ENCODE peak calls at places on chromosome 1, in six cellular contexts. Z is H9, O is H1, J is IMR-90, M is mesenchymal stem cell, U is trophoblast cell. D is an unnamed sample.

GRCh38 chr1:23791434-23792047 is 596 bp downstream of the LYPLA2 start:
- DNase-seq in Z (peak), O (no peak), J (no peak), M (no peak), U (no peak), D (no peak)

GRCh38 chr1:36166938-36167910 is 11.3 kb downstream of the MAP7D1 start:
- DNase-seq in Z (no peak), O (no peak), J (peak), M (peak), U (no peak), D (no peak)

GRCh38 chr1:195472298-195472697 is 1135.9 kb downstream of the KCNT2 start:
- DNase-seq in Z (no peak), O (no peak), J (no peak), M (no peak), U (no peak), D (peak)

GRCh38 chr1:35573198-35573775 is at the start of gene TFAP2E:
- DNase-seq in Z (peak), O (no peak), J (no peak), M (peak), U (peak), D (no peak)

GRCh38 chr1:56411484-56412180 is 167.7 kb downstream of the PLPP3 start:
- DNase-seq in Z (no peak), O (no peak), J (no peak), M (no peak), U (no peak), D (no peak)

GRCh38 chr1:230701895-230702768 is 11.8 kb downstream of the AGT start:
- DNase-seq in Z (no peak), O (no peak), J (no peak), M (no peak), U (no peak), D (no peak)

GRCh38 chr1:83692524-83693336 is 306.2 kb downstream of the TTLL7 start:
- DNase-seq in Z (peak), O (peak), J (peak), M (peak), U (peak), D (peak)

GRCh38 chr1:6235302-6235680 is 473 bp downstream of the ICMT start:
- DNase-seq in Z (no peak), O (no peak), J (no peak), M (no peak), U (peak), D (no peak)

GRCh38 chr1:77271851-77272250 is 10.0 kb upstream of the AK5 start:
- DNase-seq in Z (no peak), O (no peak), J (peak), M (peak), U (no peak), D (no peak)

GRCh38 chr1:60461889-60462595 is 388.5 kb upstream of the C1orf87 start:
- DNase-seq in Z (no peak), O (no peak), J (no peak), M (no peak), U (no peak), D (no peak)

GRCh38 chr1:80531182-80531581 is 1269.6 kb upstream of the ADGRL2 start:
- DNase-seq in Z (no peak), O (no peak), J (no peak), M (no peak), U (no peak), D (no peak)

GRCh38 chr1:57124170-57124569 is 158.4 kb upstream of the C8B start:
- DNase-seq in Z (no peak), O (no peak), J (no peak), M (no peak), U (no peak), D (no peak)

GRCh38 chr1:200317236-200317635 is 92.6 kb downstream of the ZNF281 start:
- DNase-seq in Z (no peak), O (no peak), J (peak), M (peak), U (peak), D (no peak)

GRCh38 chr1:208211901-208212843 is 32.0 kb downstream of the PLXNA2 start:
- DNase-seq in Z (no peak), O (no peak), J (no peak), M (no peak), U (peak), D (no peak)

GRCh38 chr1:205950280-205950679 is 7.0 kb upstream of the SLC26A9 start:
- DNase-seq in Z (no peak), O (no peak), J (peak), M (no peak), U (no peak), D (no peak)

DNA sequence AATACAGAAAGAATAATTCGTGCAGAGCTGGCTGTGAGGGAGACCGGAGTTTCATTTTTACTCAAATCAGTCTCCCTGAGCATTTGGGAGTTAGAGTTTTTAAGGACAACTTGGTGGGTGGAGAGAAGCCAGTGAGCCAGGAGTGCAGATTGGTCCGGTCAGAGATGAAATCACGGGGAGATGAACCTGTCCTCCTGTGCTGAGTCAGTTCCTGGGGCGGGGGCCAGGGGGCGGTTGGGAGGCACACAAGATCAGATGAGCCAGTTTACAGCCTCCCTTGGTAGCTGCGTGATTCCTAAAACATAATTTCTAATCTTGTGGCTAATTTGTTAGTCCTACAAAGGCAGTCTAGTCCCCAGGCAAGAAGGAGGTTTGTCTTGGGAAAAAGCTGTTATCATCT is 1267.9 kb downstream of the AMY1C start:
- DNase-seq in Z (peak), O (no peak), J (no peak), M (no peak), U (no peak), D (no peak)
- H2AFZ ChIP-seq in Z (no peak), O (peak), J (no peak), M (no peak), U (no peak), D (no peak)

GRCh38 chr1:26158271-26159112 is at the start of gene FAM110D:
- DNase-seq in Z (no peak), O (no peak), J (no peak), M (no peak), U (no peak), D (no peak)
- H2AK5ac ChIP-seq in Z (no peak), O (no peak), J (no peak), M (no peak), U (peak), D (peak)

GRCh38 chr1:153805929-153806750 is 30.9 kb downstream of the SLC27A3 start:
- DNase-seq in Z (no peak), O (no peak), J (no peak), M (no peak), U (no peak), D (no peak)

GRCh38 chr1:153805042-153805745 is 30.0 kb downstream of the SLC27A3 start:
- DNase-seq in Z (no peak), O (no peak), J (peak), M (peak), U (peak), D (no peak)

GRCh38 chr1:153801786-153802697 is 26.8 kb downstream of the SLC27A3 start:
- DNase-seq in Z (no peak), O (no peak), J (no peak), M (no peak), U (no peak), D (no peak)

GRCh38 chr1:153803479-153804056 is 28.4 kb downstream of the SLC27A3 start:
- DNase-seq in Z (no peak), O (no peak), J (no peak), M (no peak), U (no peak), D (no peak)

DNA sequence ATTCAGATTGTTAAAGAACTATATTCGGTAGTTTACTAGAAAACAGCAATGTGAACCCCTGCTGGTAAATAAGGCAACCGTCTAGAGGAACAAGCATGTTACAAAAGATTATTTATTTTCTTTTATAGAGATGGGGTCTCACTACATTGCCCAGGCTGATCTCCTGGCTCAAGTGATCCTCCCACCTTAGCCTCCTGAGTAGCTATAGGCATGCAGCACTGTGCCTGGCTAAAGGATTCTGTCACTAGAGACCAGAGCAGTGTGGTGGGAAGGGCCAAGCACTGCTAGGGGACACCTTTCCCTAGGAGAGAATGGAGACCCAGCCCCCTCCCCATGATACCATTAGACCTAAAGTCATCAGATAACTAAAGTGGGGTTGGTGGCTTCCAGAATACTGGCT is 28.9 kb downstream of the SLC27A3 start:
- DNase-seq in Z (no peak), O (no peak), J (no peak), M (no peak), U (no peak), D (no peak)
- H2AFZ ChIP-seq in Z (no peak), O (no peak), J (no peak), M (no peak), U (no peak), D (no peak)

GRCh38 chr1:153697191-153697872 is 18.8 kb downstream of the NPR1 start:
- DNase-seq in Z (peak), O (peak), J (no peak), M (no peak), U (peak), D (no peak)
- H2AK5ac ChIP-seq in Z (no peak), O (peak), J (no peak), M (no peak), U (peak), D (no peak)

GRCh38 chr1:246946366-246946765 is 14.6 kb upstream of the AHCTF1 start:
- DNase-seq in Z (no peak), O (no peak), J (no peak), M (no peak), U (no peak), D (no peak)

GRCh38 chr1:246951413-246951812 is 19.7 kb upstream of the AHCTF1 start:
- DNase-seq in Z (no peak), O (no peak), J (no peak), M (no peak), U (no peak), D (no peak)

GRCh38 chr1:246947255-246947654 is 15.5 kb upstream of the AHCTF1 start:
- DNase-seq in Z (no peak), O (no peak), J (peak), M (peak), U (no peak), D (no peak)
- H2AFZ ChIP-seq in Z (no peak), O (no peak), J (no peak), M (peak), U (peak), D (no peak)

GRCh38 chr1:109882288-109883245 is 28.1 kb upstream of the CSF1 start:
- DNase-seq in Z (no peak), O (no peak), J (no peak), M (no peak), U (no peak), D (no peak)
- H2AK5ac ChIP-seq in Z (no peak), O (no peak), J (peak), M (no peak), U (no peak), D (no peak)